ENCODE peak calls at places on chromosomes 16 and 17, in six cellular contexts. R, K, B, Q, Z and F are unnamed samples.

GRCh38 chr16:11700264-11701029 is 32.2 kb downstream of the SNN start:
- DNase-seq in K (no peak), Q (no peak), Z (no peak), B (no peak), R (no peak), F (no peak)

GRCh38 chr17:73749906-73750305 is 105.7 kb upstream of the SDK2 start:
- DNase-seq in Q (no peak), R (no peak), K (no peak), B (no peak), Z (no peak), F (no peak)

GRCh38 chr16:81486555-81487061 is 42.0 kb downstream of the CMIP start:
- DNase-seq in R (no peak), Q (no peak), Z (no peak), B (no peak), K (no peak), F (no peak)

GRCh38 chr17:6257339-6257738 is 177.6 kb downstream of the AIPL1 start:
- DNase-seq in K (no peak), B (no peak), Z (peak; percentile 42), R (no peak), Q (no peak), F (no peak)

GRCh38 chr16:25213709-25214416 is 2.9 kb upstream of the AQP8 start:
- DNase-seq in Z (no peak), R (no peak), K (no peak), Q (no peak), B (no peak), F (no peak)

GRCh38 chr16:85777583-85778310 is 21.6 kb downstream of the EMC8 start:
- DNase-seq in B (no peak), Z (peak; percentile 44), R (no peak), Q (no peak), K (no peak), F (no peak)

GRCh38 chr16:83771306-83771942 is 36.4 kb upstream of the HSBP1 start:
- DNase-seq in K (peak; percentile 39), B (no peak), Q (no peak), R (no peak), Z (peak; percentile 82), F (no peak)

GRCh38 chr17:75624714-75625345 is 8.4 kb upstream of the SMIM5 start:
- DNase-seq in Q (no peak), Z (no peak), B (no peak), K (no peak), R (no peak), F (no peak)

GRCh38 chr17:14693382-14693781 is 392.5 kb downstream of the HS3ST3B1 start:
- DNase-seq in Z (no peak), B (no peak), R (no peak), K (no peak), Q (no peak), F (no peak)

GRCh38 chr17:7579001-7579838 is at the start of gene CD68:
- DNase-seq in Q (no peak), K (no peak), R (no peak), Z (peak; percentile 91), B (peak; percentile 41), F (no peak)

GRCh38 chr17:62062936-62063335 is 2.1 kb downstream of the MED13 start:
- DNase-seq in Z (no peak), Q (no peak), B (no peak), K (no peak), R (no peak), F (no peak)

GRCh38 chr17:71099003-71099710 is 929.8 kb downstream of the KCNJ2 start:
- DNase-seq in Q (no peak), R (no peak), K (no peak), Z (no peak), B (no peak), F (no peak)

GRCh38 chr16:12341423-12341822 is 364.9 kb downstream of the SNX29 start:
- DNase-seq in Z (peak; percentile 83), R (no peak), Q (no peak), K (no peak), B (no peak), F (no peak)

GRCh38 chr16:9123401-9123800 is 32.0 kb downstream of the HAPSTR1 start:
- DNase-seq in B (no peak), K (no peak), Z (no peak), Q (no peak), R (no peak), F (no peak)

GRCh38 chr17:65941500-65941899 is 250.4 kb downstream of the CEP112 start:
- DNase-seq in K (no peak), Q (no peak), R (no peak), B (no peak), Z (no peak), F (no peak)

GRCh38 chr17:77319211-77320031 is 178.7 kb downstream of the SEC14L1 start:
- DNase-seq in B (peak; percentile 58), Z (peak; percentile 76), R (no peak), Q (no peak), K (no peak), F (no peak)